ENCODE peak calls at places on chromosomes 16 and 17, in six cellular contexts. Q, R, X, L, I and Z are unnamed samples. For H3K4me1 and H3K36me3, the result is how much of the 10 kb centered on the place peaks cover.

GRCh38 chr16:1771072-1771863 is at the start of gene NME3:
- DNase-seq in I (peak), Q (peak), X (peak), L (peak), R (peak), Z (peak)

GRCh38 chr16:85286066-85286712 is 173.9 kb upstream of the CIBAR2 start:
- DNase-seq in L (peak), R (no peak), X (no peak), I (no peak), Q (no peak), Z (no peak)

GRCh38 chr16:12262454-12263180 is 286.1 kb downstream of the SNX29 start:
- DNase-seq in L (no peak), R (no peak), Q (no peak), I (no peak), X (no peak), Z (no peak)

GRCh38 chr17:44633998-44634397 is 22.3 kb upstream of the MEIOC start:
- DNase-seq in R (no peak), X (no peak), L (no peak), I (no peak), Q (no peak), Z (no peak)

GRCh38 chr16:4290236-4290830 is 17.5 kb upstream of the TFAP4 start:
- DNase-seq in Q (peak), L (no peak), I (peak), X (no peak), R (no peak), Z (peak)

GRCh38 chr16:85542548-85542927 is 70.6 kb upstream of the GSE1 start:
- DNase-seq in X (no peak), I (no peak), L (no peak), R (no peak), Q (no peak), Z (no peak)

GRCh38 chr17:56834380-56835258 is 668 bp downstream of the DGKE start:
- DNase-seq in R (no peak), X (peak), L (no peak), Q (peak), I (peak), Z (peak)

GRCh38 chr17:44004761-44005526 is 522 bp downstream of the NAGS start:
- DNase-seq in Q (peak), I (peak), L (no peak), R (peak), X (no peak), Z (peak)

GRCh38 chr16:64712027-64712426 is 409.8 kb downstream of the CDH11 start:
- DNase-seq in I (no peak), Q (no peak), R (no peak), L (no peak), X (no peak), Z (no peak)

GRCh38 chr17:1041746-1042145 is 44.8 kb downstream of the TIMM22 start:
- DNase-seq in L (no peak), Q (no peak), X (no peak), R (no peak), I (no peak), Z (no peak)

GRCh38 chr17:73613271-73613941 is 30.8 kb downstream of the SDK2 start:
- DNase-seq in Q (peak), I (no peak), X (no peak), R (no peak), L (no peak), Z (no peak)

GRCh38 chr16:10385725-10386516 is at the start of gene ATF7IP2:
- DNase-seq in I (peak), Q (peak), R (peak), X (peak), L (peak), Z (peak)

GRCh38 chr17:6667516-6667915 is 16.0 kb downstream of the C17orf100 start:
- DNase-seq in R (no peak), L (no peak), I (no peak), Q (no peak), X (no peak), Z (no peak)

GRCh38 chr17:13539421-13539820 is 62.3 kb downstream of the HS3ST3A1 start:
- DNase-seq in X (no peak), R (no peak), I (no peak), L (no peak), Q (no peak), Z (no peak)

GRCh38 chr16:57383276-57384247 is 11.3 kb downstream of the CX3CL1 start:
- DNase-seq in I (no peak), Q (peak), X (no peak), L (no peak), R (no peak), Z (no peak)

GRCh38 chr16:75377971-75378386 is 55.3 kb downstream of the CFDP1 start:
- DNase-seq in R (no peak), X (no peak), Q (peak), L (no peak), I (no peak), Z (no peak)

GRCh38 chr17:20284575-20284974 is 182.8 kb downstream of the LGALS9B start:
- DNase-seq in X (no peak), R (no peak), Q (no peak), L (no peak), I (no peak), Z (no peak)

GRCh38 chr17:3682033-3682432 is 13.4 kb downstream of the EMC6 start:
- DNase-seq in I (no peak), Q (no peak), X (no peak), R (no peak), L (no peak), Z (no peak)

GRCh38 chr16:71894229-71894920 is 956 bp upstream of the IST1 start:
- DNase-seq in L (peak), Q (peak), I (peak), X (peak), R (peak), Z (peak)

GRCh38 chr16:379183-379960 is 2.4 kb downstream of the PGAP6 start:
- DNase-seq in X (no peak), I (peak), R (peak), L (no peak), Q (peak), Z (peak)

GRCh38 chr17:43723697-43724359 is 34.8 kb downstream of the SOST start:
- DNase-seq in R (no peak), X (no peak), L (no peak), I (no peak), Q (peak), Z (no peak)

GRCh38 chr17:34313164-34313563 is 6.1 kb upstream of the CCL8 start:
- DNase-seq in Q (no peak), R (no peak), I (no peak), X (no peak), L (no peak), Z (no peak)

GRCh38 chr17:9432867-9433495 is 142.6 kb downstream of the STX8 start:
- DNase-seq in R (no peak), X (no peak), I (no peak), L (no peak), Q (no peak), Z (no peak)

GRCh38 chr17:7191571-7192270 is 12.6 kb upstream of the ASGR1 start:
- DNase-seq in L (no peak), Q (peak), R (peak), X (no peak), I (no peak), Z (no peak)

GRCh38 chr16:24819462-24820040 is 26.2 kb upstream of the SLC5A11 start:
- DNase-seq in Q (no peak), L (no peak), X (no peak), I (no peak), R (no peak), Z (no peak)

GRCh38 chr17:73586921-73587680 is 57.1 kb downstream of the SDK2 start:
- DNase-seq in X (no peak), L (no peak), I (no peak), Q (no peak), R (no peak), Z (no peak)

GRCh38 chr16:67528222-67528869 is at the start of gene RIPOR1:
- DNase-seq in X (no peak), I (peak), Q (peak), L (no peak), R (peak), Z (no peak)

GRCh38 chr17:76088041-76088867 is 9.3 kb downstream of the ZACN start:
- DNase-seq in R (no peak), I (no peak), Q (no peak), L (no peak), X (no peak), Z (no peak)

GRCh38 chr17:7932949-7933348 is 943 bp downstream of the CNTROB start:
- DNase-seq in R (peak), X (no peak), Q (peak), L (no peak), I (peak), Z (peak)

GRCh38 chr16:11682655-11683096 is 14.4 kb downstream of the SNN start:
- DNase-seq in Q (no peak), I (no peak), L (no peak), X (no peak), R (no peak), Z (no peak)

GRCh38 chr16:89298826-89299225 is 81.3 kb downstream of the ZNF778 start:
- DNase-seq in L (no peak), Q (no peak), I (no peak), X (no peak), R (no peak), Z (peak)

GRCh38 chr16:54780266-54780665 is 150.4 kb upstream of the IRX5 start:
- DNase-seq in L (no peak), I (no peak), X (no peak), Q (no peak), R (no peak), Z (no peak)

GRCh38 chr16:27245276-27246231 is 23.0 kb downstream of the NSMCE1 start:
- DNase-seq in X (no peak), R (peak), Q (no peak), L (no peak), I (peak), Z (no peak)

GRCh38 chr16:75457485-75458021 is 6.9 kb downstream of the TMEM170A start:
- DNase-seq in X (no peak), I (peak), Q (no peak), L (no peak), R (no peak), Z (no peak)

GRCh38 chr17:64608571-64608981 is 53.5 kb downstream of the SMURF2 start:
- DNase-seq in Q (no peak), L (no peak), R (no peak), X (no peak), I (no peak), Z (no peak)

GRCh38 chr16:65394306-65394705 is 272.4 kb upstream of the CDH11 start:
- DNase-seq in Q (no peak), R (no peak), I (no peak), X (no peak), L (no peak), Z (no peak)

GRCh38 chr16:49856741-49857330 is 924 bp upstream of the ZNF423 start:
- DNase-seq in R (peak), Q (peak), I (peak), X (no peak), L (peak), Z (peak)

GRCh38 chr17:64216030-64216384 is 47.1 kb downstream of the TEX2 start:
- DNase-seq in I (no peak), Q (no peak), X (no peak), L (no peak), R (no peak), Z (no peak)

GRCh38 chr16:13148836-13149235 is 247.4 kb downstream of the SHISA9 start:
- DNase-seq in L (no peak), X (no peak), I (no peak), Q (no peak), R (no peak), Z (no peak)

GRCh38 chr17:81726004-81726403 is 13.9 kb downstream of the SLC25A10 start:
- DNase-seq in Q (no peak), R (no peak), X (no peak), I (peak), L (no peak), Z (no peak)
- H3K4me1 ChIP-seq in Q (under half), R (under half), X (under half), I (under half), L (under half), Z (under half)

GRCh38 chr17:81899514-81900166 is 2.4 kb upstream of the NPB start:
- DNase-seq in X (no peak), Q (no peak), L (no peak), I (no peak), R (no peak), Z (no peak)
- H3K36me3 ChIP-seq in X (under half), Q (under half), L (under half), I (half or more), R (under half), Z (under half)

DNA sequence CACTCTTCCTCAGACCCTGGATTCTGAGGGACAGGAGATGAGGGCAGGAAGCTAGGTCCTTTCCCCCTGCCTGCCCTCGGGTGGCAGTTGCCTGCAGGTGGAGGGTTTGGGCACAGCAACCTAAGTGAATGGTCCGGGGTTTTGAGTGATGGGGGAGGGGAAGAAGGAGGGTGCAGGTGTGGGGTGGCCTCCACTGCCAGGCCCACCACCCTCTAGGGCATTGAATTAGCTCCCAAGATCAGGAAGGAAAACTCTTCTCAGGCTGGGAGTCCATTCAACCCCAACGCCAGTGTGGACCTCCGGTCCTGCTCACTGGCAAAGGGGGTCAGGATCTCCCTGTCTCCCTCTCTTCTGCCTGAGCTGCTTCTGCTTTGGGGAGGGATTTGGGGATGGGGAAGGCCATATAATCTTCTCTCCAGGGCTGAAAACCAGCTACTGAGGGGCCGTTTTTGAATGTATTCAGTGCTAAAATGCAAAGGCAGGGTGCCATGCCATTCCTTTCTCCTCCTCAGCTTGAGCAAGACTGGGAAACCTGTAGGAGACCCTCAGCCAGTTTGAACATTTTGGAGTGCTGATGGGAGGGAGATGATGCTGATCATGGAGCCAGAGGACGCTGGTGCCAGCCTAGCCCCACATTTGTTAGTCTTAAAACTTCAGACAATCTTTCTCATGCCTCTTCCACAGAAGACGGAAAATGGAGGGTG is 18.8 kb downstream of the GRB7 start:
- DNase-seq in L (no peak), Q (no peak), R (no peak), X (no peak), I (no peak), Z (no peak)
- H3K4me1 ChIP-seq in L (under half), Q (under half), R (under half), X (half or more), I (under half), Z (under half)

GRCh38 chr16:87710887-87711286 is 54.9 kb downstream of the KLHDC4 start:
- DNase-seq in I (no peak), R (no peak), X (no peak), L (no peak), Q (no peak), Z (no peak)
- H3K36me3 ChIP-seq in I (half or more), R (under half), X (half or more), L (under half), Q (under half), Z (half or more)

GRCh38 chr17:48909796-48910195 is 1.6 kb downstream of the UBE2Z start:
- DNase-seq in X (no peak), R (no peak), I (no peak), Q (no peak), L (no peak), Z (no peak)
- H3K4me1 ChIP-seq in X (under half), R (under half), I (under half), Q (under half), L (half or more), Z (half or more)

DNA sequence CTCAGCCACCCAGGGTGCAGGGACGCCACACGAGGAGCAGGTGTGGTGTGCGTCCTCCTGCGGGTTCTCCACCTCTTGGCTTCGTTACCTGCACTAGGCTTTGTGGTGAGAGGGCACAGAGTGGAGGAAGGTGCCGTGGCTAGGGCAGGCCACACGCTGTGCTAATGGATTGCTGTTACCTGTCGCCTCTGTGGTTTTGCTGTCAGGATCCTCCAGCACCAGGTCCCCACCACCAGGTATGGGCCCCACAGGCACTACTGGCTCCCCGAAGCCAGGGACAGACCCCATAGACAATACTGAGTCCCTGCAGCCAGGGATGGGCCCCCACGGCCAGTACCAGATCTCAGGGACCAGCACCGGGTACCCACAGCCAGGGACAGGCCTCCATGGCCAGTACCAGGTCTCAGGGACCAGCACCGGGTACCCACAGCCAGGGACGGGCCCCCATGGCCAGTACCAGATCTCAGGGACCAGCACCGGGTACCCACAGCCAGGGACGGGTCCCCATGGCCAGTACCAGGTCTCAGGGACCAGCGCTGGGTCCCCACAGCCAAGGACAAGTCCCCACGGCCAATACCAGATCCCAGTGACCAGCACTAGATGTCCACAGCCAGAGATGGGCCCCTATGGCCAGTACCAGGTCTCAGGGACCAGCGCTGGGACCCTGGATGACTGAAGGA is 315.6 kb downstream of the SEC14L1 start:
- DNase-seq in R (no peak), X (no peak), L (no peak), Q (no peak), I (no peak), Z (peak)
- H3K36me3 ChIP-seq in R (under half), X (under half), L (under half), Q (under half), I (under half), Z (under half)

DNA sequence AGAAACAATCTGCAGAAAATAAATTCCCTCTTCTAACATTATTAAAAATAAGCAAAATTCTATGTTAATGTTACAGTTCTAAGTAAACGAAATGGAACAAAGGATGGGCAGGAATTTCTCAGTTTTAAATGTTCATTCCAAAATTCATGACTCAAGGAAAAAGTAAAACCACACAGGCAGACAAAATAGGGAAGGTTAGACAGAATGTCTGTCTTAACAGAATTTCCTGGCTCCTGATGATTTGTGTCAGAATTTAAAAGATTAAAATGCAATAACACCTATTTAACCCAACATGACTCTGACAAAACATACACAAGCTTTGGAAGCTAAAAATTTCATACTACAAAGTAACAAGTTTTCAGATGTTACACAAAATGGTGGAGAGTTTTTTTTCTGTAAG is 42.8 kb downstream of the SPOP start:
- DNase-seq in X (no peak), I (no peak), L (no peak), R (no peak), Q (no peak), Z (no peak)
- H3K4me1 ChIP-seq in X (under half), I (under half), L (half or more), R (under half), Q (under half), Z (under half)